ENCODE peak calls at places on chromosomes 5 and 9, in nine cellular contexts. One of them, this sample, is unnamed.

GRCh38 chr9:91807640-91808246 is 142.3 kb downstream of the ROR2 start:
- DNase-seq in left cardiac atrium: no peak
- DNase-seq in stimulated activated CD4-positive, alpha-beta T cell treated with anti-CD3 and anti-CD28 coated beads, TNF-alpha, amount 100 ng/mL, for 1 hour: no peak
- DNase-seq in cerebellum: no peak
- DNase-seq in NCI-H524: no peak
- DNase-seq in nucleus accumbens: no peak
- DNase-seq in heart right ventricle: no peak
- DNase-seq in GM13977: no peak
- DNase-seq in amygdala: no peak
- DNase-seq in this sample: no peak

GRCh38 chr9:19965336-19965735 is 176.5 kb upstream of the SLC24A2 start:
- DNase-seq in heart right ventricle: no peak
- DNase-seq in stimulated activated CD4-positive, alpha-beta T cell treated with anti-CD3 and anti-CD28 coated beads, TNF-alpha, amount 100 ng/mL, for 1 hour: no peak
- DNase-seq in NCI-H524: no peak
- DNase-seq in GM13977: no peak
- DNase-seq in left cardiac atrium: no peak
- DNase-seq in nucleus accumbens: no peak
- DNase-seq in amygdala: no peak
- DNase-seq in cerebellum: no peak
- DNase-seq in this sample: no peak

GRCh38 chr5:113212244-113212920 is 222.4 kb downstream of the TSSK1B start:
- DNase-seq in heart right ventricle: peak; percentile 43
- DNase-seq in stimulated activated CD4-positive, alpha-beta T cell treated with anti-CD3 and anti-CD28 coated beads, TNF-alpha, amount 100 ng/mL, for 1 hour: no peak
- DNase-seq in amygdala: peak; percentile 12
- DNase-seq in left cardiac atrium: peak; percentile 52
- DNase-seq in nucleus accumbens: peak; percentile 14
- DNase-seq in GM13977: no peak
- DNase-seq in NCI-H524: peak; percentile 52
- DNase-seq in cerebellum: peak; percentile 13
- DNase-seq in this sample: no peak

GRCh38 chr9:23790341-23791260 is 35.4 kb downstream of the ELAVL2 start:
- DNase-seq in cerebellum: no peak
- DNase-seq in left cardiac atrium: no peak
- DNase-seq in nucleus accumbens: no peak
- DNase-seq in heart right ventricle: no peak
- DNase-seq in stimulated activated CD4-positive, alpha-beta T cell treated with anti-CD3 and anti-CD28 coated beads, TNF-alpha, amount 100 ng/mL, for 1 hour: no peak
- DNase-seq in amygdala: no peak
- DNase-seq in NCI-H524: no peak
- DNase-seq in GM13977: no peak
- DNase-seq in this sample: no peak

GRCh38 chr5:179901915-179902762 is 5.6 kb downstream of the TBC1D9B start:
- DNase-seq in cerebellum: no peak
- DNase-seq in NCI-H524: no peak
- DNase-seq in left cardiac atrium: no peak
- DNase-seq in stimulated activated CD4-positive, alpha-beta T cell treated with anti-CD3 and anti-CD28 coated beads, TNF-alpha, amount 100 ng/mL, for 1 hour: no peak
- DNase-seq in nucleus accumbens: no peak
- DNase-seq in amygdala: no peak
- DNase-seq in GM13977: no peak
- DNase-seq in heart right ventricle: no peak
- DNase-seq in this sample: no peak

GRCh38 chr5:68953885-68954617 is 139.8 kb upstream of the SLC30A5 start:
- DNase-seq in NCI-H524: no peak
- DNase-seq in stimulated activated CD4-positive, alpha-beta T cell treated with anti-CD3 and anti-CD28 coated beads, TNF-alpha, amount 100 ng/mL, for 1 hour: no peak
- DNase-seq in heart right ventricle: no peak
- DNase-seq in GM13977: no peak
- DNase-seq in cerebellum: no peak
- DNase-seq in amygdala: no peak
- DNase-seq in left cardiac atrium: no peak
- DNase-seq in nucleus accumbens: no peak
- DNase-seq in this sample: no peak

GRCh38 chr5:21672911-21673310 is 1180.2 kb downstream of the CDH12 start:
- DNase-seq in GM13977: no peak
- DNase-seq in left cardiac atrium: no peak
- DNase-seq in nucleus accumbens: no peak
- DNase-seq in amygdala: no peak
- DNase-seq in stimulated activated CD4-positive, alpha-beta T cell treated with anti-CD3 and anti-CD28 coated beads, TNF-alpha, amount 100 ng/mL, for 1 hour: no peak
- DNase-seq in heart right ventricle: no peak
- DNase-seq in cerebellum: no peak
- DNase-seq in NCI-H524: no peak
- DNase-seq in this sample: no peak

GRCh38 chr5:78295035-78295961 is 800 bp upstream of the AP3B1 start:
- DNase-seq in left cardiac atrium: peak; percentile 48
- DNase-seq in NCI-H524: no peak
- DNase-seq in nucleus accumbens: peak; percentile 59
- DNase-seq in heart right ventricle: peak; percentile 26
- DNase-seq in GM13977: peak; percentile 31
- DNase-seq in stimulated activated CD4-positive, alpha-beta T cell treated with anti-CD3 and anti-CD28 coated beads, TNF-alpha, amount 100 ng/mL, for 1 hour: peak; percentile 4
- DNase-seq in amygdala: no peak
- DNase-seq in cerebellum: peak; percentile 9
- DNase-seq in this sample: no peak

GRCh38 chr9:92384373-92384772 is 20.0 kb downstream of the OGN start:
- DNase-seq in GM13977: no peak
- DNase-seq in stimulated activated CD4-positive, alpha-beta T cell treated with anti-CD3 and anti-CD28 coated beads, TNF-alpha, amount 100 ng/mL, for 1 hour: no peak
- DNase-seq in left cardiac atrium: no peak
- DNase-seq in nucleus accumbens: no peak
- DNase-seq in heart right ventricle: no peak
- DNase-seq in NCI-H524: no peak
- DNase-seq in cerebellum: no peak
- DNase-seq in amygdala: no peak
- DNase-seq in this sample: no peak

GRCh38 chr9:36017278-36017677 is 19.4 kb upstream of the RECK start:
- DNase-seq in stimulated activated CD4-positive, alpha-beta T cell treated with anti-CD3 and anti-CD28 coated beads, TNF-alpha, amount 100 ng/mL, for 1 hour: no peak
- DNase-seq in amygdala: no peak
- DNase-seq in nucleus accumbens: no peak
- DNase-seq in left cardiac atrium: no peak
- DNase-seq in GM13977: no peak
- DNase-seq in cerebellum: no peak
- DNase-seq in NCI-H524: no peak
- DNase-seq in heart right ventricle: no peak
- DNase-seq in this sample: no peak

GRCh38 chr5:59923465-59923864 is 29.9 kb upstream of the PDE4D start:
- DNase-seq in amygdala: no peak
- DNase-seq in left cardiac atrium: no peak
- DNase-seq in NCI-H524: no peak
- DNase-seq in nucleus accumbens: no peak
- DNase-seq in cerebellum: no peak
- DNase-seq in GM13977: no peak
- DNase-seq in heart right ventricle: no peak
- DNase-seq in stimulated activated CD4-positive, alpha-beta T cell treated with anti-CD3 and anti-CD28 coated beads, TNF-alpha, amount 100 ng/mL, for 1 hour: no peak
- DNase-seq in this sample: no peak

GRCh38 chr9:129235931-129236331 is 57.9 kb upstream of the IER5L start:
- DNase-seq in left cardiac atrium: peak; percentile 18
- DNase-seq in nucleus accumbens: no peak
- DNase-seq in NCI-H524: no peak
- DNase-seq in cerebellum: no peak
- DNase-seq in amygdala: no peak
- DNase-seq in stimulated activated CD4-positive, alpha-beta T cell treated with anti-CD3 and anti-CD28 coated beads, TNF-alpha, amount 100 ng/mL, for 1 hour: peak; percentile 20
- DNase-seq in GM13977: no peak
- DNase-seq in heart right ventricle: no peak
- DNase-seq in this sample: no peak

GRCh38 chr5:112641515-112642110 is 96.1 kb upstream of the APC start:
- DNase-seq in left cardiac atrium: no peak
- DNase-seq in NCI-H524: no peak
- DNase-seq in heart right ventricle: no peak
- DNase-seq in amygdala: no peak
- DNase-seq in cerebellum: no peak
- DNase-seq in GM13977: no peak
- DNase-seq in stimulated activated CD4-positive, alpha-beta T cell treated with anti-CD3 and anti-CD28 coated beads, TNF-alpha, amount 100 ng/mL, for 1 hour: no peak
- DNase-seq in nucleus accumbens: no peak
- DNase-seq in this sample: no peak

GRCh38 chr5:7850533-7851239 is at the start of gene CFAP90:
- DNase-seq in NCI-H524: peak; percentile 54
- DNase-seq in heart right ventricle: peak; percentile 42
- DNase-seq in GM13977: no peak
- DNase-seq in cerebellum: no peak
- DNase-seq in amygdala: no peak
- DNase-seq in stimulated activated CD4-positive, alpha-beta T cell treated with anti-CD3 and anti-CD28 coated beads, TNF-alpha, amount 100 ng/mL, for 1 hour: no peak
- DNase-seq in left cardiac atrium: peak; percentile 62
- DNase-seq in nucleus accumbens: peak; percentile 56
- DNase-seq in this sample: peak; percentile 27

GRCh38 chr9:71767421-71768321 is 642 bp downstream of the CEMIP2 start:
- DNase-seq in left cardiac atrium: peak; percentile 33
- DNase-seq in stimulated activated CD4-positive, alpha-beta T cell treated with anti-CD3 and anti-CD28 coated beads, TNF-alpha, amount 100 ng/mL, for 1 hour: no peak
- DNase-seq in amygdala: no peak
- DNase-seq in cerebellum: peak; percentile 24
- DNase-seq in nucleus accumbens: peak; percentile 49
- DNase-seq in heart right ventricle: peak; percentile 15
- DNase-seq in NCI-H524: no peak
- DNase-seq in GM13977: no peak
- DNase-seq in this sample: no peak

GRCh38 chr5:62460578-62460983 is 48.0 kb downstream of the IPO11 start:
- DNase-seq in left cardiac atrium: no peak
- DNase-seq in cerebellum: peak; percentile 12
- DNase-seq in NCI-H524: peak; percentile 12
- DNase-seq in stimulated activated CD4-positive, alpha-beta T cell treated with anti-CD3 and anti-CD28 coated beads, TNF-alpha, amount 100 ng/mL, for 1 hour: no peak
- DNase-seq in amygdala: no peak
- DNase-seq in heart right ventricle: no peak
- DNase-seq in GM13977: peak; percentile 58
- DNase-seq in nucleus accumbens: no peak
- DNase-seq in this sample: no peak

GRCh38 chr5:33299621-33300208 is 141.1 kb upstream of the TARS1 start:
- DNase-seq in NCI-H524: no peak
- DNase-seq in stimulated activated CD4-positive, alpha-beta T cell treated with anti-CD3 and anti-CD28 coated beads, TNF-alpha, amount 100 ng/mL, for 1 hour: no peak
- DNase-seq in amygdala: no peak
- DNase-seq in heart right ventricle: no peak
- DNase-seq in left cardiac atrium: no peak
- DNase-seq in GM13977: peak; percentile 17
- DNase-seq in nucleus accumbens: no peak
- DNase-seq in cerebellum: no peak
- DNase-seq in this sample: no peak

GRCh38 chr5:159174511-159175168 is 34.7 kb downstream of the RNF145 start:
- DNase-seq in NCI-H524: no peak
- DNase-seq in nucleus accumbens: no peak
- DNase-seq in GM13977: no peak
- DNase-seq in amygdala: no peak
- DNase-seq in left cardiac atrium: no peak
- DNase-seq in heart right ventricle: no peak
- DNase-seq in stimulated activated CD4-positive, alpha-beta T cell treated with anti-CD3 and anti-CD28 coated beads, TNF-alpha, amount 100 ng/mL, for 1 hour: no peak
- DNase-seq in cerebellum: no peak
- DNase-seq in this sample: no peak

GRCh38 chr5:158814521-158814920 is 285.2 kb downstream of the EBF1 start:
- DNase-seq in stimulated activated CD4-positive, alpha-beta T cell treated with anti-CD3 and anti-CD28 coated beads, TNF-alpha, amount 100 ng/mL, for 1 hour: no peak
- DNase-seq in nucleus accumbens: no peak
- DNase-seq in left cardiac atrium: no peak
- DNase-seq in GM13977: no peak
- DNase-seq in NCI-H524: no peak
- DNase-seq in amygdala: no peak
- DNase-seq in cerebellum: peak; percentile 76
- DNase-seq in heart right ventricle: no peak
- DNase-seq in this sample: no peak

GRCh38 chr9:4792054-4792571 is 631 bp upstream of the RCL1 start:
- DNase-seq in cerebellum: no peak
- DNase-seq in GM13977: no peak
- DNase-seq in NCI-H524: peak; percentile 75
- DNase-seq in stimulated activated CD4-positive, alpha-beta T cell treated with anti-CD3 and anti-CD28 coated beads, TNF-alpha, amount 100 ng/mL, for 1 hour: no peak
- DNase-seq in amygdala: no peak
- DNase-seq in nucleus accumbens: no peak
- DNase-seq in heart right ventricle: no peak
- DNase-seq in left cardiac atrium: no peak
- DNase-seq in this sample: no peak

GRCh38 chr9:123925820-123926219 is 4.1 kb downstream of the DENND1A start:
- DNase-seq in stimulated activated CD4-positive, alpha-beta T cell treated with anti-CD3 and anti-CD28 coated beads, TNF-alpha, amount 100 ng/mL, for 1 hour: no peak
- DNase-seq in cerebellum: no peak
- DNase-seq in left cardiac atrium: no peak
- DNase-seq in heart right ventricle: no peak
- DNase-seq in amygdala: no peak
- DNase-seq in GM13977: no peak
- DNase-seq in NCI-H524: no peak
- DNase-seq in nucleus accumbens: no peak
- DNase-seq in this sample: no peak

GRCh38 chr5:139808481-139809330 is 13.1 kb downstream of the PSD2 start:
- DNase-seq in cerebellum: no peak
- DNase-seq in NCI-H524: no peak
- DNase-seq in nucleus accumbens: no peak
- DNase-seq in stimulated activated CD4-positive, alpha-beta T cell treated with anti-CD3 and anti-CD28 coated beads, TNF-alpha, amount 100 ng/mL, for 1 hour: no peak
- DNase-seq in amygdala: no peak
- DNase-seq in GM13977: peak; percentile 73
- DNase-seq in left cardiac atrium: peak; percentile 33
- DNase-seq in heart right ventricle: peak; percentile 41
- DNase-seq in this sample: no peak

GRCh38 chr5:159263569-159263905 is 447 bp downstream of the UBLCP1 start:
- DNase-seq in NCI-H524: no peak
- DNase-seq in heart right ventricle: no peak
- DNase-seq in stimulated activated CD4-positive, alpha-beta T cell treated with anti-CD3 and anti-CD28 coated beads, TNF-alpha, amount 100 ng/mL, for 1 hour: no peak
- DNase-seq in left cardiac atrium: no peak
- DNase-seq in GM13977: no peak
- DNase-seq in nucleus accumbens: peak; percentile 36
- DNase-seq in amygdala: no peak
- DNase-seq in cerebellum: no peak
- DNase-seq in this sample: no peak

GRCh38 chr9:1837453-1838084 is 177.6 kb upstream of the SMARCA2 start:
- DNase-seq in NCI-H524: peak; percentile 7
- DNase-seq in left cardiac atrium: no peak
- DNase-seq in heart right ventricle: no peak
- DNase-seq in GM13977: peak; percentile 52
- DNase-seq in stimulated activated CD4-positive, alpha-beta T cell treated with anti-CD3 and anti-CD28 coated beads, TNF-alpha, amount 100 ng/mL, for 1 hour: no peak
- DNase-seq in amygdala: no peak
- DNase-seq in nucleus accumbens: peak; percentile 0
- DNase-seq in cerebellum: no peak
- DNase-seq in this sample: no peak

GRCh38 chr5:139696894-139697658 is 48.9 kb downstream of the CXXC5 start:
- DNase-seq in nucleus accumbens: peak; percentile 80
- DNase-seq in GM13977: peak; percentile 64
- DNase-seq in stimulated activated CD4-positive, alpha-beta T cell treated with anti-CD3 and anti-CD28 coated beads, TNF-alpha, amount 100 ng/mL, for 1 hour: no peak
- DNase-seq in heart right ventricle: peak; percentile 85
- DNase-seq in NCI-H524: no peak
- DNase-seq in cerebellum: peak; percentile 73
- DNase-seq in left cardiac atrium: peak; percentile 91
- DNase-seq in amygdala: no peak
- DNase-seq in this sample: no peak

GRCh38 chr9:91914937-91915336 is 35.1 kb downstream of the ROR2 start:
- DNase-seq in amygdala: no peak
- DNase-seq in nucleus accumbens: no peak
- DNase-seq in GM13977: no peak
- DNase-seq in left cardiac atrium: no peak
- DNase-seq in NCI-H524: no peak
- DNase-seq in stimulated activated CD4-positive, alpha-beta T cell treated with anti-CD3 and anti-CD28 coated beads, TNF-alpha, amount 100 ng/mL, for 1 hour: no peak
- DNase-seq in heart right ventricle: no peak
- DNase-seq in cerebellum: no peak
- DNase-seq in this sample: no peak

GRCh38 chr5:170451764-170452365 is 52.0 kb upstream of the KCNIP1 start:
- DNase-seq in heart right ventricle: no peak
- DNase-seq in GM13977: no peak
- DNase-seq in nucleus accumbens: no peak
- DNase-seq in stimulated activated CD4-positive, alpha-beta T cell treated with anti-CD3 and anti-CD28 coated beads, TNF-alpha, amount 100 ng/mL, for 1 hour: no peak
- DNase-seq in amygdala: no peak
- DNase-seq in left cardiac atrium: no peak
- DNase-seq in NCI-H524: no peak
- DNase-seq in cerebellum: no peak
- DNase-seq in this sample: no peak

GRCh38 chr9:36721846-36722588 is 149.3 kb downstream of the MELK start:
- DNase-seq in amygdala: no peak
- DNase-seq in nucleus accumbens: no peak
- DNase-seq in cerebellum: no peak
- DNase-seq in heart right ventricle: no peak
- DNase-seq in left cardiac atrium: peak; percentile 35
- DNase-seq in NCI-H524: no peak
- DNase-seq in stimulated activated CD4-positive, alpha-beta T cell treated with anti-CD3 and anti-CD28 coated beads, TNF-alpha, amount 100 ng/mL, for 1 hour: no peak
- DNase-seq in GM13977: no peak
- DNase-seq in this sample: no peak

This sample was measured in stimulated activated CD8-positive, alpha-beta memory T cell treated with anti-CD3 and anti-CD28 coated beads, Interleukin-2, amount 100 ng/mL, for 1 hour.